ENCODE peak calls at places on chromosomes 2 and 18, in eight cellular contexts. T, G, F, Y, Q, V, P and X are unnamed samples.

GRCh38 chr2:101048756-101049155 is 46.7 kb downstream of the RPL31 start:
- DNase-seq in T (no peak), G (no peak), V (no peak), Q (no peak), F (no peak), Y (no peak), P (no peak), X (no peak)

GRCh38 chr18:79511671-79512301 is 116.1 kb downstream of the NFATC1 start:
- DNase-seq in P (no peak), T (no peak), Q (no peak), Y (peak; percentile 12), V (no peak), F (peak; percentile 3), G (no peak), X (no peak)

GRCh38 chr2:160207804-160208661 is 8.0 kb upstream of the ITGB6 start:
- DNase-seq in V (peak; percentile 98), T (no peak), G (peak; percentile 88), P (no peak), Q (peak; percentile 70), Y (peak; percentile 74), F (no peak), X (peak; percentile 68)

GRCh38 chr18:11857177-11857887 is 6.1 kb downstream of the CHMP1B start:
- DNase-seq in Q (peak; percentile 95), P (no peak), T (no peak), Y (peak; percentile 75), V (peak; percentile 98), G (peak; percentile 84), F (no peak), X (peak; percentile 88)

GRCh38 chr2:235570256-235570655 is 76.4 kb downstream of the AGAP1 start:
- DNase-seq in V (no peak), G (peak; percentile 42), T (no peak), P (no peak), Q (peak; percentile 28), Y (no peak), F (no peak), X (no peak)

GRCh38 chr2:121052507-121052906 is 232.5 kb downstream of the TFCP2L1 start:
- DNase-seq in T (no peak), P (no peak), Y (no peak), F (no peak), V (no peak), Q (no peak), G (no peak), X (no peak)

GRCh38 chr2:196853301-196854087 is 44.3 kb upstream of the C2orf66 start:
- DNase-seq in P (no peak), Y (no peak), T (no peak), G (no peak), F (no peak), Q (no peak), V (no peak), X (no peak)

GRCh38 chr18:34511879-34512278 is 198.2 kb upstream of the DTNA start:
- DNase-seq in V (no peak), P (peak; percentile 8), Y (no peak), Q (no peak), T (no peak), G (no peak), F (no peak), X (no peak)

GRCh38 chr2:216023055-216023648 is 9.8 kb upstream of the MREG start:
- DNase-seq in Q (peak; percentile 66), Y (no peak), G (no peak), F (no peak), T (no peak), P (peak; percentile 23), V (peak; percentile 42), X (no peak)

GRCh38 chr2:177906041-177906718 is 166.4 kb downstream of the PDE11A start:
- DNase-seq in P (no peak), G (no peak), Y (peak; percentile 32), V (peak; percentile 34), Q (peak; percentile 53), F (peak; percentile 20), T (peak; percentile 52), X (peak; percentile 4)

GRCh38 chr18:26547302-26548143 is 830 bp downstream of the KCTD1 start:
- DNase-seq in G (no peak), Q (no peak), P (peak; percentile 70), V (no peak), F (no peak), T (peak; percentile 51), Y (peak; percentile 61), X (no peak)

GRCh38 chr2:173410579-173410978 is 55.9 kb downstream of the CDCA7 start:
- DNase-seq in G (no peak), T (no peak), F (no peak), P (no peak), Y (no peak), V (no peak), Q (no peak), X (no peak)

GRCh38 chr18:41371718-41372117 is 583.3 kb upstream of the PIK3C3 start:
- DNase-seq in V (no peak), P (no peak), G (no peak), F (no peak), Y (no peak), T (no peak), Q (no peak), X (no peak)

GRCh38 chr2:28326469-28326805 is 66.2 kb upstream of the FOSL2 start:
- DNase-seq in P (no peak), Y (no peak), F (no peak), T (no peak), V (no peak), Q (no peak), G (no peak), X (no peak)

GRCh38 chr18:5747678-5748077 is 147.6 kb downstream of the TMEM200C start:
- DNase-seq in Q (peak; percentile 74), T (no peak), Y (no peak), V (no peak), G (no peak), P (no peak), F (no peak), X (no peak)

GRCh38 chr18:31211047-31211446 is 48.4 kb upstream of the DSC1 start:
- DNase-seq in Q (no peak), P (no peak), F (no peak), G (no peak), Y (no peak), V (no peak), T (no peak), X (no peak)

GRCh38 chr2:2824588-2824987 is 493.5 kb upstream of the MYT1L start:
- DNase-seq in P (no peak), Q (no peak), Y (no peak), G (no peak), V (no peak), F (no peak), T (no peak), X (no peak)

GRCh38 chr18:76402026-76402990 is 92.7 kb downstream of the ZNF516 start:
- DNase-seq in G (no peak), Q (no peak), P (no peak), Y (no peak), V (no peak), F (no peak), T (no peak), X (no peak)

GRCh38 chr2:24831736-24832421 is 38.7 kb downstream of the CENPO start:
- DNase-seq in Q (no peak), T (no peak), G (no peak), Y (no peak), F (no peak), P (peak; percentile 6), V (no peak), X (no peak)

GRCh38 chr2:120805590-120805989 is 69.9 kb downstream of the GLI2 start:
- DNase-seq in G (no peak), T (no peak), Q (no peak), Y (no peak), V (no peak), F (no peak), P (no peak), X (no peak)

GRCh38 chr2:68357608-68358337 is 7.3 kb upstream of the PLEK start:
- DNase-seq in Q (peak; percentile 52), Y (peak; percentile 37), V (no peak), P (peak; percentile 15), G (peak; percentile 29), T (no peak), F (no peak), X (no peak)

GRCh38 chr2:85911836-85912692 is 23.3 kb upstream of the ST3GAL5 start:
- DNase-seq in F (no peak), T (no peak), Q (no peak), G (peak; percentile 55), V (peak; percentile 80), Y (peak; percentile 46), P (no peak), X (no peak)